ENCODE peak calls at places on chromosomes 7 and 10, in nine cellular contexts. B, Y, L, U, Z, N, J, S and V are unnamed samples.

GRCh38 chr7:33710608-33711007 is 194.7 kb upstream of the BMPER start:
- DNase-seq in B (no peak), Y (no peak), L (no peak), U (no peak), Z (no peak), N (no peak), J (no peak), S (no peak), V (no peak)

GRCh38 chr10:4330626-4331025 is 495.4 kb upstream of the AKR1E2 start:
- DNase-seq in B (no peak), Y (no peak), L (no peak), U (no peak), Z (no peak), N (no peak), J (no peak), S (no peak), V (no peak)

GRCh38 chr10:9188022-9188810 is 1133.7 kb downstream of the GATA3 start:
- DNase-seq in B (no peak), Y (no peak), L (no peak), U (no peak), Z (no peak), N (no peak), J (no peak), S (no peak), V (no peak)

GRCh38 chr7:120950026-120950538 is 495 bp upstream of the ING3 start:
- DNase-seq in B (no peak), Y (no peak), L (no peak), U (no peak), Z (no peak), N (no peak), J (no peak), S (no peak), V (no peak)

GRCh38 chr7:135169141-135169935 is 1.2 kb downstream of the CYREN start:
- DNase-seq in B (peak), Y (no peak), L (no peak), U (peak), Z (peak), N (no peak), J (peak), S (peak), V (peak)

GRCh38 chr10:86100581-86101061 is 266.0 kb downstream of the GRID1 start:
- DNase-seq in B (peak), Y (no peak), L (no peak), U (no peak), Z (peak), N (no peak), J (no peak), S (peak), V (peak)

GRCh38 chr7:155219947-155220769 is 77.5 kb upstream of the INSIG1 start:
- DNase-seq in B (no peak), Y (no peak), L (no peak), U (no peak), Z (no peak), N (peak), J (peak), S (no peak), V (no peak)

GRCh38 chr10:122879339-122880273 is at the start of gene FAM24B:
- DNase-seq in B (peak), Y (peak), L (peak), U (peak), Z (peak), N (peak), J (peak), S (peak), V (no peak)

GRCh38 chr10:103553743-103554487 is 60.4 kb downstream of the NEURL1 start:
- DNase-seq in B (no peak), Y (no peak), L (no peak), U (no peak), Z (no peak), N (no peak), J (no peak), S (no peak), V (no peak)

GRCh38 chr10:95408931-95409873 is 118.4 kb upstream of the PDLIM1 start:
- DNase-seq in B (no peak), Y (no peak), L (no peak), U (peak), Z (no peak), N (peak), J (no peak), S (no peak), V (no peak)
- TF ChIP-seq POLR2A in B (no peak), Y (no peak), L (no peak), U (no peak), Z (no peak), N (no peak), J (no peak), S (no peak), V (no peak)

DNA sequence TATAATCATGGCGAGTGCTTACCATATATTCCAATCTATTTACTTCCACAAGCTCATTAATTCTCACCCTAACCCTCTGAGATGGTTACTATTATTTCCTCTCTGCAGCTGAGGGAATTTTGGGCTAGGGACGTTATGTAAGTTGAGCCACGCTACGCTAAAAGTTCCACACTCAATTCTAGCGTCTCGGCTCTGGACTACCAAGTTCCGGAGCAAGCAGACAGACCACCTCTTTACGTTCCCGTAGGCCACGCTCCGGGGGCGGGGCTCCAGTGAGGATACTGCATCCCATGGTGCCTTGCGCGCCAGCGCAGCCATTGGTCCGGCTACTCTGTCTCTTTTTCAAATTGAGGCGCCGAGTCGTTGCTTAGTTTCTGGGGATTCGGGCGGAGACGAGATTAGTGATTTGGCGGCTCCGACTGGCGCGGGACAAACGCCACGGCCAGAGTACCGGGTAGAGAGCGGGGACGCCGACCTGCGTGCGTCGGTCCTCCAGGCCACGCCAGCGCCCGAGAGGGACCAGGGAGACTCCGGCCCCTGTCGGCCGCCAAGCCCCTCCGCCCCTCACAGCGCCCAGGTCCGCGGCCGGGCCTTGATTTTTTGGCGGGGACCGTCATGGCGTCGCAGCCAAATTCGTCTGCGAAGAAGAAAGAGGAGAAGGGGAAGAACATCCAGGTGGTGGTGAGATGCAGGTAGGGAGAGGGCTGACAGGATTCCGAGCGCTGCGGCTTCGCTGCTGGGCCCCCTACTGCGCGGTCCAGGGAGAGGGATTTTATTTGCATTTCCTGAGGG is at the start of gene KIF11:
- DNase-seq in B (peak), Y (peak), L (peak), U (peak), Z (peak), N (peak), J (peak), S (peak), V (peak)
- TF ChIP-seq POLR2A in B (peak), Y (peak), L (peak), U (peak), Z (peak), N (peak), J (peak), S (peak), V (peak)

GRCh38 chr7:101099969-101100781 is 14.9 kb downstream of the TRIM56 start:
- DNase-seq in B (peak), Y (peak), L (peak), U (peak), Z (no peak), N (peak), J (peak), S (peak), V (peak)
- TF ChIP-seq POLR2A in B (peak), Y (no peak), L (no peak), U (peak), Z (no peak), N (no peak), J (no peak), S (no peak), V (peak)

DNA sequence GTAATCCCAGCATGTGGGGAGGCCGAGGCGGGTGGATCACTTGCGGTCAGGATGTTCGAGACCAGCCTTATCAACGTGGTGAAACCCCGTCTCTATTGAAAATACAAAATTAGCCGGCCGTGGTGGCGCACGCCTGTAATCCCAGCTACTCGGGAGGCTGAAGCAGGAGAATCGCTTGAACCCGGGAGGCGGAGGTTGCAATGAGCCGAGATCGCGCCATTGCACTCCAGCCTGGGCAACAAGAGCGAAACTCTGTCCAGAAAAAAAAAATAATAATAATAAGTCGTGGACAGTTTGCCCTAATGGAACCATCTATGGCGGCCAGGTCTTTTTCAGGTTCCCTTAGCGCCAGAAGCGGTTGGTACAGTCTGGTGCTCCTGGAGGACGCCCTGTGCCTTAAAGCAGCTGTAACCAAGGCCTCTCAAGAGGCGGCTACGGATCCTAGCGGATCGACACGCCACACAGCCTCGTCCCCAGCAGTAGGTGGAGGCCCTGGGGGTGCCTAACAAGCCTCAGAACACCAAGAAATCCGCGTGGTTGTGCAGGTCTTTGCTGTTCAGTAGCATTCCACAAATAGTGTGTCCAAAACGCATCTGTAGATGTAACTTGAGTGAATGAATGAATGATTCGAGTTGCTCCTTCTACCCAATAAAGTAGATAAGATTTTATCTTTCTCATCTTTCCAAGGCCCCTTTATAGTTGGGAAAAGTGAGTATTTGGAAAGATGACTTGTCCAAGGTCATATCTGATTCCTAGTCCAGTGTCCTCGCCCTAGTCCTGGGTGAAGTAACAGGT is 982 bp downstream of the PGAM1 start:
- DNase-seq in B (no peak), Y (no peak), L (no peak), U (peak), Z (no peak), N (no peak), J (peak), S (no peak), V (no peak)
- TF ChIP-seq POLR2A in B (no peak), Y (no peak), L (no peak), U (no peak), Z (no peak), N (no peak), J (no peak), S (no peak), V (no peak)

GRCh38 chr7:75931676-75932075 is 16.7 kb downstream of the POR start:
- DNase-seq in B (no peak), Y (no peak), L (no peak), U (no peak), Z (no peak), N (no peak), J (no peak), S (no peak), V (no peak)

GRCh38 chr7:75924884-75925283 is 9.9 kb downstream of the POR start:
- DNase-seq in B (no peak), Y (no peak), L (no peak), U (no peak), Z (no peak), N (no peak), J (no peak), S (no peak), V (no peak)

GRCh38 chr7:75924251-75924650 is 9.3 kb downstream of the POR start:
- DNase-seq in B (no peak), Y (no peak), L (no peak), U (no peak), Z (no peak), N (no peak), J (no peak), S (no peak), V (no peak)

GRCh38 chr7:75925717-75926435 is 10.9 kb downstream of the POR start:
- DNase-seq in B (no peak), Y (no peak), L (no peak), U (no peak), Z (no peak), N (no peak), J (no peak), S (no peak), V (no peak)

DNA sequence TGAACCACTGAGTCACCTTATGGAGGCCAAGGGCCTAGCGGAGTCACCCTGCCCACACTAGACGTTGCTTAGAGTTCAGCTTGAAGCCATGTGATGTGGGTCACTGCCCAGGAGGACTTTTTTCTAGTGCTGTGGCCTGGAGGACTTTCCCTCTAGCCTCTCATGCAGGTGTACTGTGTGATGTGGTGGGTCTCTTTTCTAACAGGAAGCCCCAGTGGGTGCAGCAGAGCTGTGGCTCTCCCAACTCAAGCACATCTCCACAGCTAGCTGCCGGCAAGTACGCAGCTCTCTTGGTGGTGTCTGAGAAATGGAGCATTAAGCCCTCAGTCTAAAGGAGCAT is 13.6 kb downstream of the POR start:
- DNase-seq in B (no peak), Y (no peak), L (no peak), U (no peak), Z (no peak), N (no peak), J (no peak), S (no peak), V (no peak)
- TF ChIP-seq POLR2A in B (no peak), Y (no peak), L (no peak), U (no peak), Z (no peak), N (no peak), J (no peak), S (no peak), V (no peak)

DNA sequence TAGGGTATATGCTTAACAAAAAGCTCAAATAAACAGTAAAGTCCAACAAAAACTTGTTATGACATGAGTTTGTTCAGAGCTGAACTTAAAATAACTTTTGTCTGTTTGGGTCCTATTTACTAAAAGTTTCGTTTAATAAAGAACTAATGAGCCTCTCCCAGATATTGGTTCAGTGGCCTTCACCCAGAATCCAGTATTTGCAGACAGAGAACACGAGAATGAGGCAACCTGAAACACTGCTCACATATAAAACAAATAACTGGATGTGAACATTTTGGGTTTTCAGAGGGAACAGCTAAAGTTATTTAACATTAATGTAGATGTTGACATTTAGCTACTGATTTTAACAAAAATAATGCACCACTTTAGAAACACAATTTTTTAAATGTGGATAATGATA is 98.3 kb downstream of the RNF133 start:
- DNase-seq in B (no peak), Y (no peak), L (no peak), U (no peak), Z (no peak), N (no peak), J (no peak), S (no peak), V (no peak)
- TF ChIP-seq POLR2A in B (no peak), Y (no peak), L (no peak), U (no peak), Z (no peak), N (no peak), J (no peak), S (no peak), V (no peak)